ENCODE peak calls at places on chromosome 17, in nine cellular contexts. Y is fibroblast of the aortic adventitia; P is T follicular helper cell; O is GM03348; D is NCI-H1436; W is stimulated activated CD8-positive, alpha-beta memory T cell treated with anti-CD3 and anti-CD28 coated beads, Interleukin-4, amount 100 ng/mL, for 1 hour; H is activated naive CD8-positive, alpha-beta T cell treated with anti-CD3 and anti-CD28 coated beads, Interleukin-2, amount 10 ng/mL, durations not matched to agents 7 days and 5 days; J is activated T-helper 1 cell treated with anti-CD3 and anti-CD28 coated beads, Interleukin-2, amount 50 U/mL, for 16 hours; T is HL-60. V is an unnamed sample.

GRCh38 chr17:27526603-27527002 is 70.4 kb downstream of the KSR1 start:
- DNase-seq in J (no peak), T (peak; percentile 90), H (peak; percentile 56), P (no peak), W (no peak), O (peak; percentile 62), Y (peak; percentile 41), D (no peak), V (no peak)

GRCh38 chr17:77153487-77153886 is 12.7 kb downstream of the SEC14L1 start:
- DNase-seq in T (no peak), H (no peak), J (no peak), D (no peak), P (no peak), W (no peak), O (peak; percentile 19), Y (no peak), V (no peak)

GRCh38 chr17:57445051-57445450 is 188.7 kb downstream of the MSI2 start:
- DNase-seq in H (no peak), T (no peak), J (no peak), Y (no peak), O (no peak), W (no peak), P (no peak), D (no peak), V (no peak)

GRCh38 chr17:68351395-68351794 is 60.1 kb downstream of the ARSG start:
- DNase-seq in P (no peak), T (no peak), J (no peak), H (no peak), W (no peak), Y (peak; percentile 33), D (peak; percentile 4), O (no peak), V (no peak)

GRCh38 chr17:14205992-14206461 is 30.6 kb downstream of the CDRT15 start:
- DNase-seq in P (peak; percentile 48), T (no peak), O (no peak), Y (no peak), D (no peak), W (peak; percentile 63), H (no peak), J (peak; percentile 58), V (no peak)

GRCh38 chr17:45318561-45319230 is 1.9 kb upstream of the MAP3K14 start:
- DNase-seq in Y (no peak), H (no peak), D (no peak), J (no peak), O (no peak), T (no peak), P (no peak), W (no peak), V (no peak)

GRCh38 chr17:66948061-66948750 is 16.3 kb upstream of the CACNG4 start:
- DNase-seq in D (no peak), H (no peak), J (no peak), O (no peak), W (no peak), Y (no peak), P (no peak), T (no peak), V (no peak)

GRCh38 chr17:2058521-2059124 is 3.7 kb downstream of the HIC1 start:
- DNase-seq in J (peak; percentile 52), O (no peak), Y (peak; percentile 86), P (peak; percentile 40), W (peak; percentile 17), D (no peak), T (peak; percentile 69), H (peak; percentile 88), V (no peak)

V was measured in stromal cell of bone marrow.